ENCODE peak calls at places on chromosomes 5 and 9, in seven cellular contexts. C is posterior vena cava; W is HFFc6; U is hippocampal formation; B is AML-193; O is brain pericyte; E is activated CD8-positive, alpha-beta T cell treated with anti-CD3 and anti-CD28 coated beads for 36 hours. A is an unnamed sample.
A peak's percentile ranks its signal among the peaks of the same experiment; 100 is the strongest.

GRCh38 chr9:136397643-136398042 is 2.3 kb downstream of the SNAPC4 start:
- DNase-seq in C (no peak), W (no peak), U (no peak), B (no peak), O (no peak), E (no peak), A (no peak)

GRCh38 chr9:95507456-95508241 is 9.1 kb downstream of the PTCH1 start:
- DNase-seq in C (no peak), W (peak; percentile 57), U (peak; percentile 78), B (peak; percentile 10), O (no peak), E (peak; percentile 61), A (peak; percentile 77)

GRCh38 chr9:2307480-2307879 is 292.3 kb downstream of the SMARCA2 start:
- DNase-seq in C (no peak), W (peak; percentile 70), U (no peak), B (no peak), O (no peak), E (no peak), A (no peak)

GRCh38 chr5:91381774-91382492 is 1.2 kb downstream of the ARRDC3 start:
- DNase-seq in C (peak; percentile 94), W (peak; percentile 91), U (peak; percentile 94), B (peak; percentile 84), O (no peak), E (peak; percentile 93), A (peak; percentile 88)

GRCh38 chr9:133991964-133992779 is at the start of gene VAV2:
- DNase-seq in C (peak; percentile 87), W (no peak), U (no peak), B (peak; percentile 38), O (no peak), E (peak; percentile 55), A (no peak)

GRCh38 chr9:100714372-100715099 is 136.7 kb downstream of the CAVIN4 start:
- DNase-seq in C (no peak), W (peak; percentile 46), U (peak; percentile 72), B (peak; percentile 12), O (no peak), E (peak; percentile 64), A (peak; percentile 87)

GRCh38 chr5:169223595-169223953 is 77.4 kb downstream of the SLIT3 start:
- DNase-seq in C (no peak), W (no peak), U (no peak), B (no peak), O (no peak), E (no peak), A (no peak)

GRCh38 chr9:126375386-126375785 is 48.8 kb downstream of the MVB12B start:
- DNase-seq in C (no peak), W (no peak), U (peak; percentile 46), B (peak; percentile 49), O (no peak), E (no peak), A (no peak)

GRCh38 chr5:111863801-111864200 is 106.8 kb upstream of the NREP start:
- DNase-seq in C (no peak), W (no peak), U (no peak), B (no peak), O (no peak), E (no peak), A (no peak)

GRCh38 chr9:108565651-108566378 is 290.0 kb downstream of the ACTL7B start:
- DNase-seq in C (no peak), W (peak; percentile 74), U (peak; percentile 89), B (peak; percentile 7), O (peak; percentile 27), E (peak; percentile 27), A (peak; percentile 13)

GRCh38 chr9:106074006-106074405 is 379.7 kb downstream of the TMEM38B start:
- DNase-seq in C (no peak), W (no peak), U (no peak), B (no peak), O (no peak), E (no peak), A (no peak)

GRCh38 chr5:176985516-176985915 is 21.1 kb downstream of the UIMC1 start:
- DNase-seq in C (no peak), W (no peak), U (no peak), B (no peak), O (no peak), E (peak; percentile 51), A (no peak)

GRCh38 chr5:160092519-160092918 is 26.7 kb downstream of the PWWP2A start:
- DNase-seq in C (no peak), W (no peak), U (peak; percentile 24), B (no peak), O (no peak), E (no peak), A (no peak)

GRCh38 chr5:142888469-142889085 is 118.4 kb downstream of the ARHGAP26 start:
- DNase-seq in C (no peak), W (peak; percentile 65), U (peak; percentile 66), B (peak; percentile 29), O (no peak), E (no peak), A (no peak)

GRCh38 chr5:132760601-132761317 is 13.5 kb downstream of the CCNI2 start:
- DNase-seq in C (no peak), W (no peak), U (no peak), B (no peak), O (no peak), E (no peak), A (peak; percentile 9)

GRCh38 chr5:177462702-177463101 is 10.7 kb downstream of the DBN1 start:
- DNase-seq in C (no peak), W (no peak), U (no peak), B (no peak), O (no peak), E (no peak), A (no peak)

GRCh38 chr9:72807765-72808445 is 144.9 kb downstream of the ALDH1A1 start:
- DNase-seq in C (no peak), W (no peak), U (no peak), B (no peak), O (no peak), E (no peak), A (no peak)

GRCh38 chr5:1468629-1469527 is 23.6 kb upstream of the SLC6A3 start:
- DNase-seq in C (peak; percentile 73), W (no peak), U (no peak), B (no peak), O (no peak), E (no peak), A (no peak)

GRCh38 chr5:157187046-157187754 is 6.6 kb downstream of the ITK start:
- DNase-seq in C (no peak), W (no peak), U (no peak), B (no peak), O (no peak), E (no peak), A (no peak)

GRCh38 chr5:90015584-90016018 is 394.0 kb downstream of the CETN3 start:
- DNase-seq in C (no peak), W (no peak), U (no peak), B (peak; percentile 54), O (no peak), E (no peak), A (no peak)

GRCh38 chr9:137982132-137982666 is 104.6 kb downstream of the CACNA1B start:
- DNase-seq in C (no peak), W (no peak), U (no peak), B (no peak), O (no peak), E (no peak), A (no peak)

GRCh38 chr5:169577966-169578365 is 5.6 kb upstream of the SPDL1 start:
- DNase-seq in C (no peak), W (peak; percentile 30), U (no peak), B (no peak), O (no peak), E (no peak), A (no peak)

A was measured in head of caudate nucleus.